ENCODE peak calls at places on chromosomes 7 and 10, in five cellular contexts. A is suprapubic skin; Q is coronary artery; Y is CD8-positive, alpha-beta memory T cell; X is astrocyte. D is an unnamed sample.

GRCh38 chr7:157962458-157963306 is 624.9 kb downstream of the PTPRN2 start:
- DNase-seq in Y (no peak), X (no peak), A (no peak), Q (peak), D (no peak)

GRCh38 chr7:93799750-93800357 is 90.7 kb downstream of the TFPI2 start:
- DNase-seq in X (peak), Q (no peak), A (no peak), Y (no peak), D (no peak)

GRCh38 chr10:13417459-13418126 is 69.5 kb upstream of the SEPHS1 start:
- DNase-seq in A (no peak), Q (no peak), X (peak), Y (no peak), D (no peak)

GRCh38 chr7:79732535-79732934 is 279.1 kb upstream of the MAGI2 start:
- DNase-seq in X (no peak), A (no peak), Q (no peak), Y (no peak), D (no peak)

GRCh38 chr10:111996103-111996502 is 187.5 kb downstream of the GPAM start:
- DNase-seq in Q (no peak), A (no peak), Y (no peak), X (no peak), D (no peak)

GRCh38 chr10:80154978-80155695 is 22.6 kb downstream of the PLAC9 start:
- DNase-seq in X (peak), A (no peak), Q (no peak), Y (no peak), D (no peak)

GRCh38 chr7:65317372-65317771 is 56.3 kb upstream of the ZNF92 start:
- DNase-seq in A (no peak), Q (no peak), X (no peak), Y (no peak), D (no peak)

GRCh38 chr10:119418401-119418800 is 124.1 kb downstream of the RGS10 start:
- DNase-seq in Y (no peak), Q (no peak), X (no peak), A (no peak), D (no peak)

GRCh38 chr7:35596061-35596460 is 98.9 kb downstream of the HERPUD2 start:
- DNase-seq in X (peak), Q (no peak), Y (no peak), A (no peak), D (peak)

GRCh38 chr7:33807779-33808482 is 97.4 kb upstream of the BMPER start:
- DNase-seq in A (no peak), Y (no peak), X (peak), Q (no peak), D (peak)

GRCh38 chr10:90378524-90379076 is 479.2 kb downstream of the HTR7 start:
- DNase-seq in Y (no peak), Q (no peak), X (peak), A (no peak), D (no peak)

GRCh38 chr7:116271980-116272886 is 61.9 kb downstream of the TES start:
- DNase-seq in X (peak), Q (peak), Y (no peak), A (no peak), D (peak)

GRCh38 chr10:52351911-52352310 is 37.8 kb downstream of the DKK1 start:
- DNase-seq in Q (no peak), Y (no peak), A (no peak), X (peak), D (no peak)

GRCh38 chr7:42456756-42457276 is 219.8 kb upstream of the GLI3 start:
- DNase-seq in A (no peak), Q (no peak), X (no peak), Y (no peak), D (no peak)

GRCh38 chr10:90504172-90504571 is 353.7 kb downstream of the HTR7 start:
- DNase-seq in A (no peak), Q (no peak), Y (no peak), X (no peak), D (no peak)

GRCh38 chr10:100838986-100839385 is 73.8 kb upstream of the SLF2 start:
- DNase-seq in A (no peak), Y (no peak), X (no peak), Q (no peak), D (no peak)

GRCh38 chr10:69303632-69304035 is 25.3 kb downstream of the HK1 start:
- DNase-seq in A (no peak), Y (no peak), Q (no peak), X (peak), D (no peak)

GRCh38 chr10:75845538-75845937 is 414.1 kb downstream of the LRMDA start:
- DNase-seq in A (no peak), Y (no peak), Q (no peak), X (no peak), D (no peak)

GRCh38 chr10:87658383-87658795 is 1.3 kb upstream of the PAPSS2 start:
- DNase-seq in Y (no peak), Q (no peak), X (no peak), A (no peak), D (no peak)

GRCh38 chr7:40151504-40151903 is 16.7 kb downstream of the SUGCT start:
- DNase-seq in A (no peak), Y (no peak), X (no peak), Q (no peak), D (no peak)

GRCh38 chr10:44962870-44963738 is 3.5 kb downstream of the RASSF4 start:
- DNase-seq in Q (no peak), A (no peak), X (no peak), Y (no peak), D (no peak)

GRCh38 chr7:99505324-99505662 is 831 bp downstream of the ZKSCAN5 start:
- DNase-seq in X (no peak), Y (no peak), A (no peak), Q (no peak), D (no peak)

GRCh38 chr10:70891636-70892035 is 3.3 kb upstream of the PCBD1 start:
- DNase-seq in Q (no peak), A (no peak), Y (no peak), X (peak), D (no peak)

GRCh38 chr7:47480576-47481538 is 101.1 kb downstream of the TNS3 start:
- DNase-seq in Y (no peak), X (no peak), Q (no peak), A (no peak), D (no peak)

GRCh38 chr7:33215992-33216391 is 86.6 kb downstream of the BBS9 start:
- DNase-seq in X (no peak), A (no peak), Y (no peak), Q (no peak), D (no peak)

GRCh38 chr10:88234332-88234731 is 348.8 kb downstream of the RNLS start:
- DNase-seq in Q (no peak), X (no peak), Y (no peak), A (no peak), D (no peak)

GRCh38 chr10:76939862-76940495 is 697.6 kb downstream of the KCNMA1 start:
- DNase-seq in X (no peak), A (no peak), Q (no peak), Y (no peak), D (no peak)

GRCh38 chr10:60729106-60729505 is 49.2 kb upstream of the CDK1 start:
- DNase-seq in Q (no peak), X (no peak), Y (no peak), A (no peak), D (no peak)
- H3K27ac ChIP-seq in Q (no peak), X (no peak), Y (no peak), A (no peak), D (no peak)

DNA sequence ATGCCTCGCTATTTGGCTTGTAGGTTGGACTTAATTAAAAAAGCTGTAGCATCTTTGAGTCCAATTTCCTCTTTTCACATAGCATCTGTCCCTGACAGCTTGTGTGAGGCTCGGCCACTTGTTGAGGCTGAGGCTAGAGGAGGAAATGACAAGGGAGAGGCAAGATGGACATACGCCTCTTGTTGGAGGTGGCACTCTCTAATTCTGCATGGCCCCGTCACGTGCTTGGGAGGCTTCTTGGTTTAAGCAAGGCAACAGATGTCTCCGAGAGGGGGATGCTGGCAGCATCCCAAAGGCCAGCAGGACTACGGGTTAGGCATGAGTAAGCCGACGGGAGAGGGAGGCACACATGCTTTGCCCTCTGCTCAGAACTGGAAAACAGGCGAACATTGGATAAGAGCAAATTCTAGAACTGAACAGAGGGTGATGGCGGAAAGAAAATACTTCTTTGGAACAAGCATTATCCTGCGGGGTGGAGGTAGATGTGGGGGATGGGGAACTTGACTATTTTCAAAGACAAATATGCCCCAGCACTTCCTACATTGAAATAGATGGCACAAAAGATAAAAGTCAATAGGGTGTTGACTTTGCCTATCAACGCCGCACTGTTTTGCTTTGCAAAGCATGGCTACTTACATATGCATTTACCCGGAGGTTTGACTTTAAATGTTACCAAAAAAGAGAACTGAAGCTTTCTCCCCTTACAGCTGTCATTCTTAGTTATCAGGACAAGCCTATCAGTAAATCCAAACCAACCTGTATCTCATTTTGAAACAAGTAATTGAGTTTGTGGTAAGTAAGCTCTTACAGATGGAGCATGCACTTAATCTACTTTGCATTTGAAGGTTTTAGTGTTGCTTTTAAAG is 94.8 kb downstream of the CHN2 start:
- DNase-seq in Q (no peak), X (peak), Y (no peak), A (no peak), D (peak)
- H3K4me3 ChIP-seq in Q (no peak), X (no peak), Y (no peak), A (no peak), D (no peak)

DNA sequence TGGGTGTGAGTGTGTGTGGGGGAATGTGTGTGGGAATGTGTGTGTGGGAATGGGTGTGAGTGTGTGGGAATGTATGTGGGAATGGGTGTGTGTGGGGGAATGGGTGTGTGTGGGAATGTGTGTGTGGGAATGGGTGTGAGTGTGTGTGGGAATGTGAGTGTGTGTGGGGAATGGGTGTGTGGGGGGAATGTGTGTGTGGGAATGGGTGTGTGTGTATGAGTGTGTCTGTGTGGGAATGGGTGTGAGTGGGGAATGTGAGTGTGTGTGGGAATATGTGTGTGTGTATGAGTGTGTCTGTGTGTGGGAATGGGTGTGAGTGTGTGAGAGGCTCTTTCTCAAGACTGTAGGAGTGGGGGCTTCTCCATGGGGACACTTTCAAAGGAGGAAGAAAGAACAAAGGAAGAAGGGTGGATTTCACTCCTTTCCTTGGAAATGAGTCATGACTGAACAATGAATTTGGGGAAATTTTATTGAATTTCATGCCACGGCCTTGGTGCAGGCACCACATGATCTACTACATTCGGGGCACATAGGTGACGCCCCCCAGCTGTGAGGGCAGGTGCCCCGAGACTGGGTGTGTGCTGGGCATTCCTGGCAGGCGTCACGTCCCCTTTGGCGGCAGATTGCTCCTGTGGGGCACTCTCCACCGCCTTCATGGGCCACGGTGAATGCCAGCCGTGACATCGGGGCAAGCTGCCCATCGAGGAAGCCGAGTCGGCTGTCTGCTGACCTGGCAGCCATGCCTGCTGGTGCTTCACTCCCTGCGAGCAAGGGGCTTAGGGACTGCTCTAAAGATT is 88.8 kb upstream of the INSIG1 start:
- DNase-seq in Q (no peak), X (peak), Y (no peak), A (no peak), D (no peak)
- H3K27ac ChIP-seq in Q (peak), X (peak), Y (no peak), A (peak), D (peak)

DNA sequence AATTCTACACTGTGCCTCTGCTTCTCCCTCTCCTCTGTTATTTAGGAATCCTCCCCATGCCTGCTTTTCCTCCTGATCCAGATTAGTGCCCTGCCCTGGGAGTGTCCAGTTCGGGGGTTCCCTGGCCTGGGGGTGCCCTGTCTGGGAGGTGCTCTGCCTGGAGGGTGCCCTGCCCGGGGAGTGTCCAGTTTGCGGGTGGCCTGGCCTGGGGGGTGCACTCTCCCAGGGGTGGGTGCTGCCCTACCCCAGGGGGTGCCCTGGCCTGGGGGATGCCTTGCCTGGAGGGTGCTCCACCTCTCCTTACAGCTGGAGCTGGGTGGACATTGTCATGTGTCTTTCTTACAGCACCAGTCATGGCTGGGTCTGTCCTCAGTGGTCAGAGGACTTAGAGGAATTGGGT is 20.2 kb downstream of the RAMP3 start:
- DNase-seq in A (peak), Q (peak), Y (no peak), X (no peak), D (no peak)
- H3K4me3 ChIP-seq in A (no peak), Q (no peak), Y (no peak), X (no peak), D (no peak)

GRCh38 chr10:126115021-126115610 is 218.8 kb downstream of the FANK1 start:
- DNase-seq in A (no peak), X (no peak), Q (no peak), Y (no peak), D (no peak)

GRCh38 chr10:126109893-126110292 is 213.5 kb downstream of the FANK1 start:
- DNase-seq in A (no peak), Q (no peak), X (no peak), Y (no peak), D (no peak)

GRCh38 chr10:126111562-126111961 is 215.2 kb downstream of the FANK1 start:
- DNase-seq in Y (no peak), Q (no peak), X (no peak), A (no peak), D (no peak)

GRCh38 chr10:126115861-126116260 is 219.5 kb downstream of the FANK1 start:
- DNase-seq in Y (no peak), X (no peak), Q (no peak), A (no peak), D (no peak)

DNA sequence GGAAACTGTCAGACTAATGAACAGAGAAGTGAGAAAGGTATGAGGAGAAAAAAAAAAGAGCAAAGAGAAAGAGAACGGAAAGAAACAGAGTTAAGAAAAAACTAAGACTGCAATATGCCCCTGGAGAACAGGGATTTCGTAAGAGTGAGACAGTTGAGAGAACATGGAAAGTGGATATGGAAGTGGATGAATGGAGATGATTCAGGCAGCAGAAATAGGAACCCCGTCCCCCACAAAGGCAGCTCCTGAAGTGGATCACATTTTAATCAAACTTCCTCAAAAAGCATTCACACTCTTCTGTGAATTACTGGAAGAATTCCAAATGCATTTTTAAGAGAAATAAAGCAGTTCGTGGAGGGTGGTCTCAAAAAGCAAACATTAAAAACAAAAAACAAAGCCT is 214.1 kb downstream of the FANK1 start:
- DNase-seq in Y (no peak), Q (no peak), A (no peak), X (peak), D (no peak)
- H3K27ac ChIP-seq in Y (no peak), Q (no peak), A (no peak), X (no peak), D (no peak)

DNA sequence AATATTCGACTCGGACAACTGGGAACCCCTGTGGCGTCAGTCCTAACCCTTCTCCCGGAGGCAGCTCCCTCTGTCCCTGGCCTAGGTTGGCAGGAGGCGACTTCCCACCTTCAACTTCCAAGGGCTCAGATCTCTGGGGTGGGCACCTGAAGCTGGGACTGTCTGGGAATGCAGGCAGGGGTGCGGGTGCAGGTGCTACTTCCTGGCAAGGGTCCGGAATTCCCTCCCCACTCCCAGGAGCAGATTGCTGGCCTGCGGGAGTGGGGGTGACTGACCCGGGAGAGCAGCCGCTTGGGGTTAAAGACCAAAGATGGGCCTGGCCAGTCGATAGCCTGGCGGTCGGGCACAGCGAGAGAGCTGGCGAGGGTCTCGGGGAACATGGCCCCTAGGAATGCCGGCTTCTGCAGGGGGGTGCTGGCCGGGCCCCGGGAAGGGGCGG is 390 bp downstream of the EPHA1 start:
- DNase-seq in Q (no peak), X (no peak), A (no peak), Y (no peak), D (no peak)
- H3K4me3 ChIP-seq in Q (peak), X (no peak), A (peak), Y (peak), D (peak)

GRCh38 chr10:61987951-61988379 is 86.5 kb downstream of the ARID5B start:
- DNase-seq in A (no peak), Q (no peak), Y (no peak), X (no peak), D (no peak)
- H3K27ac ChIP-seq in A (peak), Q (peak), Y (no peak), X (no peak), D (peak)

GRCh38 chr10:12198156-12198555 is 2.2 kb downstream of the CDC123 start:
- DNase-seq in Y (no peak), A (no peak), Q (no peak), X (no peak), D (no peak)
- H3K4me3 ChIP-seq in Y (no peak), A (no peak), Q (no peak), X (no peak), D (no peak)

GRCh38 chr7:92178928-92179373 is at the start of gene LRRD1:
- DNase-seq in A (peak), X (peak), Y (peak), Q (peak), D (peak)
- H3K27ac ChIP-seq in A (peak), X (peak), Y (no peak), Q (peak), D (peak)

D was measured in heart right ventricle.